ENCODE peak calls at places on chromosomes 3 and 15, in eight cellular contexts. One of them, this sample, is unnamed.

GRCh38 chr3:160720123-160720746 is 35.8 kb upstream of the PPM1L start:
- DNase-seq in activated T-cell treated with anti-CD3 and anti-CD28 coated beads, Interleukin-2, amount 50 U/mL, for 72 hours: no peak
- DNase-seq in mesendoderm: peak
- DNase-seq in trophoblast cell: peak
- DNase-seq in WERI-Rb-1: no peak
- DNase-seq in SHP77: no peak
- DNase-seq in left cardiac atrium: no peak
- DNase-seq in left ventricle myocardium inferior: no peak
- DNase-seq in this sample: no peak

GRCh38 chr3:127985655-127986225 is 66.5 kb upstream of the SEC61A1 start:
- DNase-seq in WERI-Rb-1: no peak
- DNase-seq in left cardiac atrium: no peak
- DNase-seq in trophoblast cell: peak
- DNase-seq in activated T-cell treated with anti-CD3 and anti-CD28 coated beads, Interleukin-2, amount 50 U/mL, for 72 hours: no peak
- DNase-seq in SHP77: no peak
- DNase-seq in left ventricle myocardium inferior: no peak
- DNase-seq in mesendoderm: no peak
- DNase-seq in this sample: no peak

GRCh38 chr3:141816958-141817357 is 53.8 kb downstream of the GRK7 start:
- DNase-seq in mesendoderm: no peak
- DNase-seq in SHP77: no peak
- DNase-seq in WERI-Rb-1: no peak
- DNase-seq in left ventricle myocardium inferior: no peak
- DNase-seq in trophoblast cell: no peak
- DNase-seq in left cardiac atrium: no peak
- DNase-seq in activated T-cell treated with anti-CD3 and anti-CD28 coated beads, Interleukin-2, amount 50 U/mL, for 72 hours: no peak
- DNase-seq in this sample: no peak

GRCh38 chr3:138768126-138768525 is 66.6 kb downstream of the PIK3CB start:
- DNase-seq in mesendoderm: peak
- DNase-seq in activated T-cell treated with anti-CD3 and anti-CD28 coated beads, Interleukin-2, amount 50 U/mL, for 72 hours: no peak
- DNase-seq in left cardiac atrium: no peak
- DNase-seq in trophoblast cell: no peak
- DNase-seq in left ventricle myocardium inferior: no peak
- DNase-seq in WERI-Rb-1: no peak
- DNase-seq in SHP77: no peak
- DNase-seq in this sample: no peak

GRCh38 chr15:56034514-56034913 is 41.1 kb upstream of the NEDD4 start:
- DNase-seq in SHP77: no peak
- DNase-seq in activated T-cell treated with anti-CD3 and anti-CD28 coated beads, Interleukin-2, amount 50 U/mL, for 72 hours: no peak
- DNase-seq in trophoblast cell: no peak
- DNase-seq in mesendoderm: no peak
- DNase-seq in left cardiac atrium: no peak
- DNase-seq in WERI-Rb-1: no peak
- DNase-seq in left ventricle myocardium inferior: no peak
- DNase-seq in this sample: no peak

GRCh38 chr3:38549957-38550840 is 54.1 kb downstream of the EXOG start:
- DNase-seq in trophoblast cell: no peak
- DNase-seq in SHP77: no peak
- DNase-seq in left ventricle myocardium inferior: no peak
- DNase-seq in left cardiac atrium: no peak
- DNase-seq in activated T-cell treated with anti-CD3 and anti-CD28 coated beads, Interleukin-2, amount 50 U/mL, for 72 hours: no peak
- DNase-seq in mesendoderm: no peak
- DNase-seq in WERI-Rb-1: peak
- DNase-seq in this sample: peak

GRCh38 chr3:66593978-66594377 is 93.2 kb upstream of the LRIG1 start:
- DNase-seq in SHP77: no peak
- DNase-seq in mesendoderm: peak
- DNase-seq in WERI-Rb-1: no peak
- DNase-seq in left ventricle myocardium inferior: no peak
- DNase-seq in trophoblast cell: peak
- DNase-seq in left cardiac atrium: no peak
- DNase-seq in activated T-cell treated with anti-CD3 and anti-CD28 coated beads, Interleukin-2, amount 50 U/mL, for 72 hours: no peak
- DNase-seq in this sample: no peak

GRCh38 chr15:75597667-75598341 is 18.7 kb upstream of the PTPN9 start:
- DNase-seq in SHP77: no peak
- DNase-seq in mesendoderm: peak
- DNase-seq in left ventricle myocardium inferior: no peak
- DNase-seq in WERI-Rb-1: no peak
- DNase-seq in activated T-cell treated with anti-CD3 and anti-CD28 coated beads, Interleukin-2, amount 50 U/mL, for 72 hours: peak
- DNase-seq in trophoblast cell: peak
- DNase-seq in left cardiac atrium: no peak
- DNase-seq in this sample: no peak

GRCh38 chr15:48149858-48150257 is 28.2 kb downstream of the MYEF2 start:
- DNase-seq in SHP77: no peak
- DNase-seq in activated T-cell treated with anti-CD3 and anti-CD28 coated beads, Interleukin-2, amount 50 U/mL, for 72 hours: no peak
- DNase-seq in trophoblast cell: peak
- DNase-seq in mesendoderm: peak
- DNase-seq in WERI-Rb-1: no peak
- DNase-seq in left cardiac atrium: no peak
- DNase-seq in left ventricle myocardium inferior: no peak
- DNase-seq in this sample: no peak

GRCh38 chr15:85598203-85598602 is 196.5 kb downstream of the KLHL25 start:
- DNase-seq in activated T-cell treated with anti-CD3 and anti-CD28 coated beads, Interleukin-2, amount 50 U/mL, for 72 hours: no peak
- DNase-seq in WERI-Rb-1: no peak
- DNase-seq in mesendoderm: no peak
- DNase-seq in left cardiac atrium: no peak
- DNase-seq in left ventricle myocardium inferior: no peak
- DNase-seq in trophoblast cell: no peak
- DNase-seq in SHP77: no peak
- DNase-seq in this sample: no peak

GRCh38 chr3:195441476-195441970 is 1.3 kb downstream of the ACAP2 start:
- DNase-seq in mesendoderm: no peak
- DNase-seq in WERI-Rb-1: no peak
- DNase-seq in left cardiac atrium: no peak
- DNase-seq in trophoblast cell: no peak
- DNase-seq in left ventricle myocardium inferior: no peak
- DNase-seq in activated T-cell treated with anti-CD3 and anti-CD28 coated beads, Interleukin-2, amount 50 U/mL, for 72 hours: no peak
- DNase-seq in SHP77: peak
- DNase-seq in this sample: no peak

GRCh38 chr3:128730521-128730920 is 4.5 kb downstream of the RAB7A start:
- DNase-seq in SHP77: no peak
- DNase-seq in activated T-cell treated with anti-CD3 and anti-CD28 coated beads, Interleukin-2, amount 50 U/mL, for 72 hours: no peak
- DNase-seq in WERI-Rb-1: no peak
- DNase-seq in trophoblast cell: no peak
- DNase-seq in left ventricle myocardium inferior: no peak
- DNase-seq in mesendoderm: no peak
- DNase-seq in left cardiac atrium: no peak
- DNase-seq in this sample: no peak

GRCh38 chr3:111072016-111072891 is 638 bp downstream of the NECTIN3 start:
- DNase-seq in WERI-Rb-1: peak
- DNase-seq in activated T-cell treated with anti-CD3 and anti-CD28 coated beads, Interleukin-2, amount 50 U/mL, for 72 hours: peak
- DNase-seq in trophoblast cell: peak
- DNase-seq in SHP77: peak
- DNase-seq in mesendoderm: no peak
- DNase-seq in left ventricle myocardium inferior: peak
- DNase-seq in left cardiac atrium: peak
- DNase-seq in this sample: peak

GRCh38 chr3:16849240-16849639 is 35.5 kb upstream of the PLCL2 start:
- DNase-seq in trophoblast cell: peak
- DNase-seq in activated T-cell treated with anti-CD3 and anti-CD28 coated beads, Interleukin-2, amount 50 U/mL, for 72 hours: peak
- DNase-seq in left ventricle myocardium inferior: peak
- DNase-seq in mesendoderm: peak
- DNase-seq in SHP77: peak
- DNase-seq in left cardiac atrium: peak
- DNase-seq in WERI-Rb-1: no peak
- DNase-seq in this sample: no peak

GRCh38 chr15:50318697-50319096 is 36.3 kb downstream of the GABPB1 start:
- DNase-seq in mesendoderm: no peak
- DNase-seq in left ventricle myocardium inferior: no peak
- DNase-seq in activated T-cell treated with anti-CD3 and anti-CD28 coated beads, Interleukin-2, amount 50 U/mL, for 72 hours: no peak
- DNase-seq in WERI-Rb-1: no peak
- DNase-seq in left cardiac atrium: no peak
- DNase-seq in SHP77: no peak
- DNase-seq in trophoblast cell: no peak
- DNase-seq in this sample: no peak

GRCh38 chr3:170593634-170594033 is 7.8 kb upstream of the SLC7A14 start:
- DNase-seq in trophoblast cell: no peak
- DNase-seq in mesendoderm: no peak
- DNase-seq in WERI-Rb-1: no peak
- DNase-seq in activated T-cell treated with anti-CD3 and anti-CD28 coated beads, Interleukin-2, amount 50 U/mL, for 72 hours: no peak
- DNase-seq in left ventricle myocardium inferior: no peak
- DNase-seq in left cardiac atrium: no peak
- DNase-seq in SHP77: no peak
- DNase-seq in this sample: no peak

GRCh38 chr15:42154576-42155355 is 1.7 kb downstream of the PLA2G4F start:
- DNase-seq in activated T-cell treated with anti-CD3 and anti-CD28 coated beads, Interleukin-2, amount 50 U/mL, for 72 hours: no peak
- DNase-seq in SHP77: no peak
- DNase-seq in mesendoderm: no peak
- DNase-seq in trophoblast cell: no peak
- DNase-seq in left cardiac atrium: no peak
- DNase-seq in left ventricle myocardium inferior: no peak
- DNase-seq in WERI-Rb-1: no peak
- DNase-seq in this sample: no peak

GRCh38 chr3:70882104-70882503 is 569.7 kb upstream of the MDFIC2 start:
- DNase-seq in left ventricle myocardium inferior: no peak
- DNase-seq in SHP77: peak
- DNase-seq in mesendoderm: no peak
- DNase-seq in left cardiac atrium: no peak
- DNase-seq in activated T-cell treated with anti-CD3 and anti-CD28 coated beads, Interleukin-2, amount 50 U/mL, for 72 hours: no peak
- DNase-seq in trophoblast cell: no peak
- DNase-seq in WERI-Rb-1: no peak
- DNase-seq in this sample: no peak

GRCh38 chr3:113070226-113071220 is 79.7 kb downstream of the GTPBP8 start:
- DNase-seq in mesendoderm: no peak
- DNase-seq in SHP77: no peak
- DNase-seq in activated T-cell treated with anti-CD3 and anti-CD28 coated beads, Interleukin-2, amount 50 U/mL, for 72 hours: no peak
- DNase-seq in left ventricle myocardium inferior: no peak
- DNase-seq in WERI-Rb-1: no peak
- DNase-seq in trophoblast cell: peak
- DNase-seq in left cardiac atrium: no peak
- DNase-seq in this sample: no peak